ENCODE peak calls at places on chromosomes 3 and 15, in four cellular contexts. M, I, U and G are unnamed samples.

GRCh38 chr3:45332901-45333407 is 55.4 kb upstream of the LARS2 start:
- DNase-seq in M (no peak), I (no peak), U (no peak), G (no peak)

GRCh38 chr3:94862703-94863102 is 799.8 kb downstream of the NSUN3 start:
- DNase-seq in M (no peak), I (peak), U (peak), G (no peak)

GRCh38 chr3:35296533-35296932 is 342.8 kb upstream of the ARPP21 start:
- DNase-seq in M (no peak), I (peak), U (no peak), G (no peak)

GRCh38 chr15:85454403-85454802 is 74.0 kb downstream of the AKAP13 start:
- DNase-seq in M (no peak), I (no peak), U (no peak), G (no peak)

GRCh38 chr3:122305818-122306621 is 19.0 kb upstream of the CSTA start:
- DNase-seq in M (no peak), I (no peak), U (no peak), G (no peak)

GRCh38 chr3:121269389-121269788 is 276.4 kb downstream of the POLQ start:
- DNase-seq in M (no peak), I (no peak), U (no peak), G (no peak)

GRCh38 chr3:180325958-180326357 is 276.0 kb upstream of the TTC14 start:
- DNase-seq in M (no peak), I (no peak), U (no peak), G (no peak)

GRCh38 chr3:25257026-25257425 is 171.0 kb upstream of the RARB start:
- DNase-seq in M (no peak), I (no peak), U (no peak), G (no peak)

GRCh38 chr15:63046927-63047760 is 4.6 kb downstream of the TPM1 start:
- DNase-seq in M (no peak), I (no peak), U (no peak), G (no peak)

GRCh38 chr3:101722394-101723173 is 1.8 kb upstream of the CEP97 start:
- DNase-seq in M (no peak), I (no peak), U (no peak), G (no peak)

GRCh38 chr15:100772478-100773378 is 106.9 kb upstream of the ALDH1A3 start:
- DNase-seq in M (no peak), I (no peak), U (no peak), G (no peak)

GRCh38 chr15:57217716-57218598 is 158.3 kb upstream of the CGNL1 start:
- DNase-seq in M (no peak), I (no peak), U (peak), G (no peak)